ENCODE peak calls at places on chromosomes 7 and 10, in four cellular contexts. M, E, Q and S are unnamed samples.

GRCh38 chr7:98284335-98285036 is 3.0 kb downstream of the BRI3 start:
- DNase-seq in Q (no peak), M (no peak), E (peak; percentile 51), S (no peak)

GRCh38 chr7:131103997-131104396 is 223.7 kb upstream of the MKLN1 start:
- DNase-seq in M (no peak), E (no peak), Q (no peak), S (no peak)

GRCh38 chr7:46554688-46555422 is 633.8 kb upstream of the IGFBP3 start:
- DNase-seq in E (no peak), M (no peak), Q (no peak), S (no peak)

GRCh38 chr10:84588426-84588825 is 260.0 kb downstream of the CCSER2 start:
- DNase-seq in Q (no peak), M (no peak), E (no peak), S (no peak)

GRCh38 chr10:68576118-68576517 is 16.0 kb downstream of the TET1 start:
- DNase-seq in E (no peak), M (no peak), Q (no peak), S (no peak)

GRCh38 chr10:88039496-88040200 is 176.2 kb downstream of the PTEN start:
- DNase-seq in M (no peak), Q (no peak), E (no peak), S (no peak)

GRCh38 chr10:129972145-129972965 is 8.3 kb upstream of the EBF3 start:
- DNase-seq in E (no peak), Q (no peak), M (no peak), S (no peak)

GRCh38 chr7:112946350-112946749 is 140.3 kb downstream of the GPR85 start:
- DNase-seq in E (no peak), M (no peak), Q (no peak), S (no peak)

GRCh38 chr10:28875535-28876208 is 198.4 kb downstream of the BAMBI start:
- DNase-seq in Q (no peak), E (peak; percentile 73), M (no peak), S (no peak)

GRCh38 chr7:26813426-26813825 is 51.0 kb downstream of the SKAP2 start:
- DNase-seq in E (peak; percentile 64), M (no peak), Q (no peak), S (no peak)

GRCh38 chr7:127504715-127505114 is 80.7 kb downstream of the GCC1 start:
- DNase-seq in Q (no peak), M (peak; percentile 58), E (peak; percentile 22), S (peak; percentile 35)

GRCh38 chr10:5968037-5968680 is 9.2 kb downstream of the IL15RA start:
- DNase-seq in E (no peak), M (no peak), Q (no peak), S (no peak)

GRCh38 chr10:69899727-69900595 is 98.3 kb downstream of the COL13A1 start:
- DNase-seq in Q (no peak), E (no peak), M (no peak), S (no peak)

GRCh38 chr10:44300666-44301649 is 83.9 kb downstream of the CXCL12 start:
- DNase-seq in M (no peak), E (no peak), Q (peak; percentile 79), S (no peak)

GRCh38 chr10:132164801-132165278 is 21.9 kb upstream of the DPYSL4 start:
- DNase-seq in Q (no peak), M (peak; percentile 14), E (peak; percentile 35), S (peak; percentile 61)

GRCh38 chr7:151595702-151596340 is 76.1 kb upstream of the RHEB start:
- DNase-seq in E (no peak), Q (no peak), M (no peak), S (no peak)

GRCh38 chr7:151597541-151597940 is 77.8 kb upstream of the RHEB start:
- DNase-seq in E (no peak), M (no peak), Q (no peak), S (no peak)

GRCh38 chr7:151598045-151598444 is 78.3 kb upstream of the RHEB start:
- DNase-seq in Q (no peak), M (no peak), E (peak; percentile 29), S (no peak)

GRCh38 chr7:151601521-151602305 is 82.0 kb upstream of the RHEB start:
- DNase-seq in M (no peak), E (no peak), Q (no peak), S (no peak)

DNA sequence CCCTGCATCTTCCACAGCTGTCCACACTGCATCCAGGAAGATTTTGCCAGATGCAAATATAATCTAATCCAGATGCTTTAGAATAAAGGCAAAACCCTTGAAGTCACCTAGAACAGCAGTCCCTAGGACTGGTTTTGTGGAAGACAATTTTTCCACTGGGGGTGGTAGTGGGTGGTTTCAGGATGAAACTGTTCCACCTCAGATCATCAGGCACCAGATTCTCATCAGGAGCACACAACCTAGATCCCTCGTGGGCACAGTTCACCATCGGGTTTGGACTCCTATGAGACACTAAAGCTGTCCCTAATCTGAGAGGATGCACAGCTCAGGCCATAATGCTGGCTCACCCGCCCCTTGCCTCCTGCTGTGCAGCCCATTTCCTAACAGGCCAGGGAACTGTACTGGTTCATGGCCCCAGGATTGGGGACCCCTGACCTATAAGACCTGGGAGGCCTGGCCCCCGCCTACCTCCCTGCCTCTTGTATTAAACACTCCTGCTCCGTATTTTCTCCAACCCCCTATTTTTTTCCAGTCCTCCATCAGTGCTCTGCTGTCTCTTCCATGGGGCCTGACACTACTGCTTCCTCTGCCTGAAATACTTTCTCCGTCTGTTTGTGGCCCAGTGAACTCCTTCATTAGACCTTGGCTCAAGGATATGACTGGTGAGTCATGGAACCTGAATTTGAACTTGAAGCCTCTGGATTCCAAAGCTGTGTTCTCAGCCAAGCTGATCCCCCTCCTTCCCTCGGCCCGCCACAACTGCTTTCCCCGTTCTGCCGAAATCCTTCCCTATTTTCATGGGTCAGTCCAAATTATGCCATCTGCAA is 79.9 kb upstream of the RHEB start:
- DNase-seq in Q (no peak), M (no peak), E (no peak), S (no peak)
- TF ChIP-seq FOXK2 in Q (no peak), M (no peak), E (no peak), S (no peak)

GRCh38 chr7:155198206-155198892 is 99.3 kb upstream of the INSIG1 start:
- DNase-seq in M (no peak), E (no peak), Q (no peak), S (no peak)

GRCh38 chr7:155202106-155202871 is 95.4 kb upstream of the INSIG1 start:
- DNase-seq in E (no peak), Q (no peak), M (no peak), S (no peak)

GRCh38 chr7:155195939-155196523 is 101.6 kb upstream of the INSIG1 start:
- DNase-seq in E (no peak), Q (no peak), M (no peak), S (no peak)

GRCh38 chr7:155201325-155202087 is 96.2 kb upstream of the INSIG1 start:
- DNase-seq in E (no peak), Q (no peak), M (no peak), S (no peak)

DNA sequence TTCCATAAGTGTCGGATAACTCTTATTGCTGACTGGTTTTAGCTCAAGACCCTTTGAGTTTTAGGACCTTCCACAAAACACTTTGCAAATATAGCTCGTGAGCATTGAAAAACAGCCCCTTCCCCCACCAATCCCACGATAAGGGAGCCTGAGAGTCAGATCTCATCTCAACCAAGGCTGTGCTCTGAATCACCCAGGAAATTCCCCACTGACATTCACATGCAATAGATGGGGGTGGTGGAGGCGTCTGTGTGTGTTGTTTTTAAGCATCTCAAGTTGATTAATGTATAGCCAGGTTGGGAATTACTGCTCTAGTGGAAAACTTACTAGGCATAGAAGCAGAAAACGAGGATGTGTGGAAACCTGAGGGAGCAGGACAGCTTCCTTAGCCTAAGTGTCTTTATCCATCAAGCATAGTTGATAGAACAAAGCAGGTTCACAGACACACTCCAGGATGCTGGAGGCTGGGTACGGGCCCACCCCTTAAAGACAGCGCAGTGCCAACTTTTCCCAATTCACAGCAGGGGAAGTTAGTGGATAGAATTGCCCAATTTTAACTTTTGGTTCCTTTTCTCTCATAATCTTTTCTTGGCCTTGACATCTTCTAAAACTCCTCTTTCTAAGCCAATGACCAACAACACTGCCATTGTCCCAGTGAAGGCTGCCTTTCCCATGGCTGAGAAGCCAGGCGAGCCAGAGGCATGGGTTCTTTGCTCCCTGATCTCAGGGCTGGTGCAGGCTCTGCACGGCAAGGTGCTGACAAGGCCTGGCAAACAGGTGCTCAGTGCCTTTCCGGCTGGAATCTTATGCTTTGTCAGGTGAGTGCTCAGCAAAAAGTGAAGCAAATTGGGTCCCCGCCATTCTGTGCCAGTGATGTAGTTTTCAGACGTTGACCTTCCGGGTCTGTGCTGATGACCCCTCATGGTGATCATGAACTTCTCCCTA is 98.5 kb upstream of the INSIG1 start:
- DNase-seq in E (no peak), M (no peak), Q (no peak), S (no peak)
- TF ChIP-seq FOXK2 in E (no peak), M (no peak), Q (no peak), S (no peak)

DNA sequence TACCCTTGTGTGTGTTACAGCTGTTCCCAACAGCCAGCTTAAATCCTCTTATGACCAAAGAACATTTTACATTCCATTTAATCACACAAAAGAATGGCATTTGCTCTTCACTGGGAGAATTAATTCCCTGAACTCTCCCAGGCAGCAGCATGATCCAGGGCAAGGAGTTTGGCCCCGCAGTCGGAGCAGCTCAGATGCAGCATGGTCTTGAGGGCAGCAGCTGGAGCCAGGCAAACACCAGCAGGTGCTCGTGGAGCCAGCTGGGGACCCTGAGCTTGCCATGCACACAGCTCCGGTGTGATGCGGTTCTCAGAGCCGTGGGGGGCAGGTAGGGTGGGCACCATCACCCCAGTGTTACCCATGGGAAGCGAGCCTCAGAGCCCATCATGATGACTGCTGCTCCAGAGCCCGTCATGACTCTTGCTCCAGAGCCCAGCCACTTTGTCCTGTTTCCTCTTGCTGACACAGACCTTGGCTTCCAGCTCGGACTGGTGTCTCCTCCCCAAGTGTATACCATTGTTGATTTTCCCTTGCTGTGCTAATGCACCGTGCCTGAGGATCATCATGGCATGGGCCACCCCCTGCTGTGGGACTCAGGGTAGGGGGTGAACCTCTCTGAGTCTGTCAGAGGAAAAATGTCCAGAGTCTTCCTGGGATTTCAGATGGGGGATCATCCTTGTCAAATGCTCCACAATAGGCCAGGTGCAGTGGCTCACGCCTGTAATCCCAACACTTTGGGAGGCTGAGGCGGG is 75.8 kb downstream of the ZRANB1 start:
- DNase-seq in M (no peak), E (no peak), Q (no peak), S (no peak)
- TF ChIP-seq FOXK2 in M (no peak), E (no peak), Q (no peak), S (no peak)

GRCh38 chr10:74189999-74190421 is 39.0 kb downstream of the ADK start:
- DNase-seq in E (peak; percentile 69), Q (peak; percentile 49), M (peak; percentile 32), S (no peak)
- TF ChIP-seq FOXK2 in E (no peak), Q (no peak), M (peak; percentile 9), S (no peak)

DNA sequence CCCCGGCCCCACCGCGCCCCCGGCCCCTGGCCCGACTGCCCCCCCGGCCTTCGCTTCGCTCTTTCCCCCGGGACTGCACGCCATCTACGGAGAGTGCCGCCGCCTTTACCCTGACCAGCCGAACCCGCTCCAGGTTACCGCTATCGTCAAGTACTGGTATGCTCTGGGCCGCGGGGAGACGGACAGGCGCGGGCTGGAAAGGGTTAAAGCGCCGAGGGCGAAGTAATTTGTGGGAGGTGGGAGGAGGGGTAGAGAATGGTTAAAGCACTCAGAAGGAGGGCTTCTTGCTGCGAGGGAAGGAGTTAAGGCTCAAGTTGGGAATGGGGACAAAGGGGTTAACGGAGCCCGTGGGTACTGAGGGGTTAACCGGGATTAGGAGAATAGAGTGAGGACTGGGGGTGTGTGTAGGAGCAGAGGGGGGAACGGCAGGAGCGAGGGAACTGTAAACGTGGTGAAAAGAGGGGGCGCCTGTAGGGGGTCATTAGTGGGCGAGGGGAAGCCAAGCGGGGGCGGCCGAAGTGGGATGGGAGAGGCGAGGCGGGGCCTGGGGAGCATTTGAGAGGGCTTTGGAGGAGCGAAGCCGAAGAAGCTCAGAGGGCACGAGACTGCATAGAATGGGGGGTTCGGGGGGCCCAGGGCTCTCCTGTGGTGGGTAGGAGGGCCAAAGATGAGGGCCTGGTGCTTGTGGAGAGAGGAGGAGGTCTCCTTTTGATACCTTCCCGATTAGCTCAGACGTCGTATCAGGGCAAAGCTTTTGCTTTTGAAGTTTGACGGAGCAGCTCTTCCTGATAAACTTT is 605 bp downstream of the SUFU start:
- DNase-seq in Q (no peak), E (no peak), M (peak; percentile 9), S (peak; percentile 39)
- TF ChIP-seq FOXK2 in Q (no peak), E (no peak), M (no peak), S (no peak)

GRCh38 chr7:42155836-42156540 is 81.0 kb downstream of the GLI3 start:
- DNase-seq in M (no peak), Q (no peak), E (no peak), S (no peak)
- TF ChIP-seq FOXK2 in M (no peak), Q (no peak), E (no peak), S (no peak)